ENCODE peak calls at places on chromosomes 4 and X, in five cellular contexts. One of them, this sample, is unnamed.

GRCh38 chrX:71143508-71143907 is 1.1 kb upstream of the NLGN3 start:
- DNase-seq in fibroblast of pulmonary artery: peak; percentile 41
- DNase-seq in GM20000: no peak
- DNase-seq in PC-3: no peak
- DNase-seq in fibroblast of the conjunctiva: peak; percentile 17
- DNase-seq in this sample: peak; percentile 29

GRCh38 chrX:153806999-153807575 is 12.6 kb downstream of the SSR4 start:
- DNase-seq in GM20000: no peak
- DNase-seq in fibroblast of the conjunctiva: no peak
- DNase-seq in fibroblast of pulmonary artery: no peak
- DNase-seq in PC-3: no peak
- DNase-seq in this sample: no peak

GRCh38 chr4:159455675-159456235 is 352.9 kb downstream of the RAPGEF2 start:
- DNase-seq in PC-3: peak; percentile 66
- DNase-seq in fibroblast of pulmonary artery: peak; percentile 58
- DNase-seq in fibroblast of the conjunctiva: no peak
- DNase-seq in GM20000: peak; percentile 34
- DNase-seq in this sample: no peak

GRCh38 chrX:70030242-70030823 is 19.4 kb downstream of the AWAT2 start:
- DNase-seq in GM20000: peak; percentile 44
- DNase-seq in fibroblast of pulmonary artery: peak; percentile 78
- DNase-seq in fibroblast of the conjunctiva: peak; percentile 48
- DNase-seq in PC-3: peak; percentile 69
- DNase-seq in this sample: no peak

GRCh38 chrX:47587906-47588735 is 5.9 kb downstream of the TIMP1 start:
- DNase-seq in PC-3: no peak
- DNase-seq in GM20000: no peak
- DNase-seq in fibroblast of the conjunctiva: no peak
- DNase-seq in fibroblast of pulmonary artery: peak; percentile 54
- DNase-seq in this sample: no peak

GRCh38 chr4:122584517-122584916 is 36.3 kb downstream of the IL21 start:
- DNase-seq in fibroblast of pulmonary artery: peak; percentile 88
- DNase-seq in fibroblast of the conjunctiva: peak; percentile 38
- DNase-seq in GM20000: peak; percentile 28
- DNase-seq in PC-3: peak; percentile 64
- DNase-seq in this sample: no peak

GRCh38 chr4:123776267-123776666 is 379.7 kb downstream of the SPRY1 start:
- DNase-seq in fibroblast of the conjunctiva: no peak
- DNase-seq in fibroblast of pulmonary artery: no peak
- DNase-seq in PC-3: no peak
- DNase-seq in GM20000: peak; percentile 29
- DNase-seq in this sample: no peak

GRCh38 chr4:1053080-1053661 is 41.7 kb downstream of the FGFRL1 start:
- DNase-seq in fibroblast of pulmonary artery: peak; percentile 51
- DNase-seq in fibroblast of the conjunctiva: peak; percentile 51
- DNase-seq in PC-3: peak; percentile 39
- DNase-seq in GM20000: no peak
- DNase-seq in this sample: no peak

GRCh38 chr4:104615496-104615895 is 120.8 kb upstream of the CXXC4 start:
- DNase-seq in GM20000: no peak
- DNase-seq in PC-3: no peak
- DNase-seq in fibroblast of the conjunctiva: no peak
- DNase-seq in fibroblast of pulmonary artery: no peak
- DNase-seq in this sample: no peak

GRCh38 chr4:2142630-2143427 is 83.7 kb downstream of the NAT8L start:
- DNase-seq in fibroblast of pulmonary artery: peak; percentile 44
- DNase-seq in GM20000: no peak
- DNase-seq in PC-3: peak; percentile 15
- DNase-seq in fibroblast of the conjunctiva: no peak
- DNase-seq in this sample: no peak

GRCh38 chrX:153634832-153635231 is 12.2 kb upstream of the DUSP9 start:
- DNase-seq in fibroblast of the conjunctiva: no peak
- DNase-seq in fibroblast of pulmonary artery: no peak
- DNase-seq in PC-3: no peak
- DNase-seq in GM20000: no peak
- DNase-seq in this sample: no peak

GRCh38 chr4:38644201-38644600 is 19.8 kb upstream of the KLF3 start:
- DNase-seq in PC-3: no peak
- DNase-seq in GM20000: no peak
- DNase-seq in fibroblast of the conjunctiva: no peak
- DNase-seq in fibroblast of pulmonary artery: no peak
- DNase-seq in this sample: no peak

GRCh38 chr4:122876456-122876855 is 45.9 kb downstream of the NUDT6 start:
- DNase-seq in fibroblast of the conjunctiva: no peak
- DNase-seq in PC-3: no peak
- DNase-seq in fibroblast of pulmonary artery: no peak
- DNase-seq in GM20000: no peak
- DNase-seq in this sample: no peak

GRCh38 chrX:72569786-72570185 is 2.9 kb downstream of the HDAC8 start:
- DNase-seq in fibroblast of the conjunctiva: peak; percentile 20
- DNase-seq in GM20000: no peak
- DNase-seq in fibroblast of pulmonary artery: peak; percentile 79
- DNase-seq in PC-3: peak; percentile 90
- DNase-seq in this sample: no peak

GRCh38 chrX:144379156-144379555 is 495.3 kb downstream of the UBE2NL start:
- DNase-seq in GM20000: no peak
- DNase-seq in PC-3: no peak
- DNase-seq in fibroblast of the conjunctiva: no peak
- DNase-seq in fibroblast of pulmonary artery: no peak
- DNase-seq in this sample: no peak

GRCh38 chrX:619812-620493 is 10.6 kb upstream of the SHOX start:
- DNase-seq in PC-3: no peak
- DNase-seq in fibroblast of the conjunctiva: no peak
- DNase-seq in GM20000: peak; percentile 21
- DNase-seq in fibroblast of pulmonary artery: no peak
- DNase-seq in this sample: no peak

GRCh38 chr4:76733380-76733779 is 164.6 kb downstream of the SOWAHB start:
- DNase-seq in GM20000: no peak
- DNase-seq in fibroblast of the conjunctiva: no peak
- DNase-seq in PC-3: peak; percentile 70
- DNase-seq in fibroblast of pulmonary artery: no peak
- DNase-seq in this sample: no peak

GRCh38 chr4:86977621-86978184 is 42.9 kb downstream of the AFF1 start:
- DNase-seq in GM20000: peak; percentile 42
- DNase-seq in fibroblast of pulmonary artery: peak; percentile 70
- DNase-seq in PC-3: peak; percentile 88
- DNase-seq in fibroblast of the conjunctiva: peak; percentile 40
- DNase-seq in this sample: no peak

GRCh38 chr4:40750461-40751258 is 905 bp downstream of the NSUN7 start:
- DNase-seq in GM20000: no peak
- DNase-seq in fibroblast of the conjunctiva: no peak
- DNase-seq in fibroblast of pulmonary artery: no peak
- DNase-seq in PC-3: peak; percentile 7
- DNase-seq in this sample: no peak

GRCh38 chr4:39565925-39566630 is 38.8 kb upstream of the UGDH start:
- DNase-seq in GM20000: no peak
- DNase-seq in fibroblast of pulmonary artery: peak; percentile 84
- DNase-seq in PC-3: peak; percentile 77
- DNase-seq in fibroblast of the conjunctiva: peak; percentile 13
- DNase-seq in this sample: no peak

GRCh38 chr4:66123195-66123594 is 452.9 kb upstream of the EPHA5 start:
- DNase-seq in PC-3: peak; percentile 33
- DNase-seq in GM20000: no peak
- DNase-seq in fibroblast of the conjunctiva: no peak
- DNase-seq in fibroblast of pulmonary artery: peak; percentile 11
- DNase-seq in this sample: no peak

GRCh38 chrX:22037225-22037624 is 5.1 kb downstream of the PHEX start:
- DNase-seq in fibroblast of pulmonary artery: no peak
- DNase-seq in GM20000: no peak
- DNase-seq in PC-3: no peak
- DNase-seq in fibroblast of the conjunctiva: no peak
- DNase-seq in this sample: no peak

GRCh38 chr4:25787891-25788331 is 74.9 kb downstream of the SEL1L3 start:
- DNase-seq in GM20000: no peak
- DNase-seq in fibroblast of the conjunctiva: no peak
- DNase-seq in PC-3: no peak
- DNase-seq in fibroblast of pulmonary artery: peak; percentile 52
- DNase-seq in this sample: no peak

GRCh38 chr4:153514001-153514526 is 47.9 kb downstream of the TMEM131L start:
- DNase-seq in PC-3: peak; percentile 43
- DNase-seq in fibroblast of pulmonary artery: peak; percentile 73
- DNase-seq in fibroblast of the conjunctiva: peak; percentile 67
- DNase-seq in GM20000: no peak
- DNase-seq in this sample: no peak

GRCh38 chr4:6472387-6473263 is at the start of gene PPP2R2C:
- DNase-seq in PC-3: peak; percentile 24
- DNase-seq in GM20000: peak; percentile 45
- DNase-seq in fibroblast of pulmonary artery: no peak
- DNase-seq in fibroblast of the conjunctiva: no peak
- DNase-seq in this sample: no peak

GRCh38 chrX:40468033-40468979 is 112.5 kb upstream of the ATP6AP2 start:
- DNase-seq in fibroblast of pulmonary artery: peak; percentile 59
- DNase-seq in GM20000: peak; percentile 45
- DNase-seq in PC-3: peak; percentile 35
- DNase-seq in fibroblast of the conjunctiva: no peak
- DNase-seq in this sample: peak; percentile 24

GRCh38 chrX:148871422-148872152 is 371.2 kb downstream of the AFF2 start:
- DNase-seq in fibroblast of pulmonary artery: peak; percentile 73
- DNase-seq in PC-3: no peak
- DNase-seq in GM20000: no peak
- DNase-seq in fibroblast of the conjunctiva: peak; percentile 24
- DNase-seq in this sample: no peak

GRCh38 chrX:107742754-107743191 is 32.8 kb downstream of the TSC22D3 start:
- DNase-seq in PC-3: no peak
- DNase-seq in GM20000: no peak
- DNase-seq in fibroblast of pulmonary artery: no peak
- DNase-seq in fibroblast of the conjunctiva: no peak
- DNase-seq in this sample: no peak

GRCh38 chrX:128800138-128800537 is 723.2 kb downstream of the SMARCA1 start:
- DNase-seq in fibroblast of pulmonary artery: no peak
- DNase-seq in fibroblast of the conjunctiva: no peak
- DNase-seq in PC-3: no peak
- DNase-seq in GM20000: no peak
- DNase-seq in this sample: no peak

GRCh38 chr4:184644553-184645307 is 4.5 kb downstream of the CASP3 start:
- DNase-seq in fibroblast of the conjunctiva: no peak
- DNase-seq in PC-3: no peak
- DNase-seq in GM20000: no peak
- DNase-seq in fibroblast of pulmonary artery: peak; percentile 17
- DNase-seq in this sample: no peak

GRCh38 chrX:24563291-24564010 is 83.7 kb downstream of the PCYT1B start:
- DNase-seq in PC-3: no peak
- DNase-seq in fibroblast of pulmonary artery: no peak
- DNase-seq in fibroblast of the conjunctiva: no peak
- DNase-seq in GM20000: no peak
- DNase-seq in this sample: no peak

GRCh38 chr4:64715741-64716140 is 306.5 kb upstream of the TECRL start:
- DNase-seq in fibroblast of pulmonary artery: no peak
- DNase-seq in PC-3: peak; percentile 40
- DNase-seq in GM20000: no peak
- DNase-seq in fibroblast of the conjunctiva: no peak
- DNase-seq in this sample: no peak

GRCh38 chrX:9308426-9308825 is 156.4 kb upstream of the TBL1X start:
- DNase-seq in fibroblast of pulmonary artery: no peak
- DNase-seq in PC-3: no peak
- DNase-seq in GM20000: no peak
- DNase-seq in fibroblast of the conjunctiva: no peak
- DNase-seq in this sample: no peak

GRCh38 chr4:123503698-123504389 is 107.2 kb downstream of the SPRY1 start:
- DNase-seq in fibroblast of the conjunctiva: no peak
- DNase-seq in GM20000: no peak
- DNase-seq in PC-3: no peak
- DNase-seq in fibroblast of pulmonary artery: no peak
- DNase-seq in this sample: no peak

GRCh38 chr4:1770245-1770644 is 22.8 kb upstream of the FGFR3 start:
- DNase-seq in fibroblast of the conjunctiva: no peak
- DNase-seq in fibroblast of pulmonary artery: no peak
- DNase-seq in PC-3: no peak
- DNase-seq in GM20000: no peak
- DNase-seq in this sample: no peak

GRCh38 chrX:153504445-153505016 is 9.8 kb downstream of the BGN start:
- DNase-seq in fibroblast of the conjunctiva: no peak
- DNase-seq in fibroblast of pulmonary artery: no peak
- DNase-seq in GM20000: no peak
- DNase-seq in PC-3: no peak
- DNase-seq in this sample: no peak